ENCODE peak calls at places on chromosomes 11 and 22, in five cellular contexts. One of them, this sample, is unnamed.

GRCh38 chr11:125001073-125001764 is 47.2 kb downstream of the CCDC15 start:
- DNase-seq in stomach: no peak
- DNase-seq in spleen: no peak
- DNase-seq in breast epithelium: no peak
- DNase-seq in H1: no peak
- DNase-seq in this sample: no peak

GRCh38 chr11:57276857-57277505 is 39.9 kb upstream of the APLNR start:
- DNase-seq in stomach: no peak
- DNase-seq in spleen: no peak
- DNase-seq in breast epithelium: no peak
- DNase-seq in H1: no peak
- DNase-seq in this sample: no peak

GRCh38 chr11:125224391-125225015 is 60.0 kb downstream of the PKNOX2 start:
- DNase-seq in stomach: peak; percentile 40
- DNase-seq in spleen: no peak
- DNase-seq in breast epithelium: no peak
- DNase-seq in H1: no peak
- DNase-seq in this sample: no peak

GRCh38 chr22:48757581-48757980 is 1070.1 kb downstream of the BRD1 start:
- DNase-seq in stomach: peak; percentile 14
- DNase-seq in spleen: peak; percentile 71
- DNase-seq in breast epithelium: no peak
- DNase-seq in H1: peak; percentile 43
- DNase-seq in this sample: no peak

GRCh38 chr22:43544282-43544673 is 132.5 kb downstream of the MPPED1 start:
- DNase-seq in stomach: no peak
- DNase-seq in spleen: no peak
- DNase-seq in breast epithelium: no peak
- DNase-seq in H1: no peak
- DNase-seq in this sample: no peak

GRCh38 chr11:43681543-43681942 is 1.0 kb downstream of the HSD17B12 start:
- DNase-seq in stomach: no peak
- DNase-seq in spleen: no peak
- DNase-seq in breast epithelium: no peak
- DNase-seq in H1: no peak
- DNase-seq in this sample: no peak

GRCh38 chr22:33851240-33851639 is 69.0 kb downstream of the LARGE1 start:
- DNase-seq in stomach: no peak
- DNase-seq in spleen: no peak
- DNase-seq in breast epithelium: no peak
- DNase-seq in H1: no peak
- DNase-seq in this sample: no peak

GRCh38 chr11:121892863-121893262 is 223.2 kb downstream of the BLID start:
- DNase-seq in stomach: no peak
- DNase-seq in spleen: no peak
- DNase-seq in breast epithelium: no peak
- DNase-seq in H1: no peak
- DNase-seq in this sample: no peak

GRCh38 chr22:45549739-45550138 is 47.1 kb downstream of the FBLN1 start:
- DNase-seq in stomach: no peak
- DNase-seq in spleen: no peak
- DNase-seq in breast epithelium: no peak
- DNase-seq in H1: no peak
- DNase-seq in this sample: no peak

GRCh38 chr11:36000616-36001190 is 56.8 kb downstream of the LDLRAD3 start:
- DNase-seq in stomach: no peak
- DNase-seq in spleen: no peak
- DNase-seq in breast epithelium: no peak
- DNase-seq in H1: no peak
- DNase-seq in this sample: no peak

GRCh38 chr11:130655308-130655707 is 206.9 kb downstream of the ADAMTS15 start:
- DNase-seq in stomach: no peak
- DNase-seq in spleen: no peak
- DNase-seq in breast epithelium: no peak
- DNase-seq in H1: peak; percentile 1
- DNase-seq in this sample: no peak

GRCh38 chr11:66085071-66085470 is 15.0 kb downstream of the PACS1 start:
- DNase-seq in stomach: no peak
- DNase-seq in spleen: no peak
- DNase-seq in breast epithelium: no peak
- DNase-seq in H1: no peak
- DNase-seq in this sample: no peak

GRCh38 chr11:9903579-9903978 is 239.7 kb downstream of the SWAP70 start:
- DNase-seq in stomach: no peak
- DNase-seq in spleen: no peak
- DNase-seq in breast epithelium: no peak
- DNase-seq in H1: no peak
- DNase-seq in this sample: no peak

GRCh38 chr22:44698531-44699421 is 3.2 kb upstream of the PRR5 start:
- DNase-seq in stomach: no peak
- DNase-seq in spleen: peak; percentile 79
- DNase-seq in breast epithelium: no peak
- DNase-seq in H1: peak; percentile 67
- DNase-seq in this sample: no peak

GRCh38 chr11:464316-464715 is 14.2 kb downstream of the PTDSS2 start:
- DNase-seq in stomach: no peak
- DNase-seq in spleen: peak; percentile 75
- DNase-seq in breast epithelium: no peak
- DNase-seq in H1: no peak
- DNase-seq in this sample: no peak

GRCh38 chr11:1879342-1879940 is 12.3 kb downstream of the PRR33 start:
- DNase-seq in stomach: no peak
- DNase-seq in spleen: peak; percentile 74
- DNase-seq in breast epithelium: no peak
- DNase-seq in H1: no peak
- DNase-seq in this sample: no peak

GRCh38 chr11:62923634-62924411 is 2.7 kb upstream of the CHRM1 start:
- DNase-seq in stomach: no peak
- DNase-seq in spleen: no peak
- DNase-seq in breast epithelium: peak; percentile 51
- DNase-seq in H1: peak; percentile 71
- DNase-seq in this sample: no peak

GRCh38 chr11:132072044-132072879 is 701.8 kb downstream of the NTM start:
- DNase-seq in stomach: no peak
- DNase-seq in spleen: no peak
- DNase-seq in breast epithelium: no peak
- DNase-seq in H1: no peak
- DNase-seq in this sample: no peak

GRCh38 chr11:128235958-128236357 is 351.4 kb downstream of the ETS1 start:
- DNase-seq in stomach: no peak
- DNase-seq in spleen: no peak
- DNase-seq in breast epithelium: no peak
- DNase-seq in H1: no peak
- DNase-seq in this sample: no peak

GRCh38 chr11:14906614-14907392 is 14.8 kb upstream of the CYP2R1 start:
- DNase-seq in stomach: no peak
- DNase-seq in spleen: peak; percentile 72
- DNase-seq in breast epithelium: no peak
- DNase-seq in H1: no peak
- DNase-seq in this sample: no peak

GRCh38 chr11:59380263-59381059 is 21.8 kb downstream of the OR5AN1 start:
- DNase-seq in stomach: no peak
- DNase-seq in spleen: no peak
- DNase-seq in breast epithelium: no peak
- DNase-seq in H1: no peak
- DNase-seq in this sample: no peak

GRCh38 chr11:123628936-123629683 is 25.3 kb downstream of the SCN3B start:
- DNase-seq in stomach: peak; percentile 32
- DNase-seq in spleen: no peak
- DNase-seq in breast epithelium: no peak
- DNase-seq in H1: no peak
- DNase-seq in this sample: no peak

GRCh38 chr11:84339796-84340195 is 1053.6 kb upstream of the CCDC90B start:
- DNase-seq in stomach: no peak
- DNase-seq in spleen: no peak
- DNase-seq in breast epithelium: no peak
- DNase-seq in H1: no peak
- DNase-seq in this sample: no peak

GRCh38 chr22:19765477-19766234 is 5.1 kb downstream of the TBX1 start:
- DNase-seq in stomach: no peak
- DNase-seq in spleen: no peak
- DNase-seq in breast epithelium: no peak
- DNase-seq in H1: peak; percentile 84
- DNase-seq in this sample: no peak

GRCh38 chr11:107859459-107860239 is 1.1 kb upstream of the SLC35F2 start:
- DNase-seq in stomach: peak; percentile 53
- DNase-seq in spleen: peak; percentile 87
- DNase-seq in breast epithelium: peak; percentile 61
- DNase-seq in H1: peak; percentile 63
- DNase-seq in this sample: peak; percentile 32

GRCh38 chr11:15074206-15075161 is 1.1 kb downstream of the CALCB start:
- DNase-seq in stomach: peak; percentile 91
- DNase-seq in spleen: peak; percentile 93
- DNase-seq in breast epithelium: peak; percentile 77
- DNase-seq in H1: peak; percentile 98
- DNase-seq in this sample: peak; percentile 33

GRCh38 chr11:72684236-72684912 is 10.2 kb upstream of the PDE2A start:
- DNase-seq in stomach: peak; percentile 68
- DNase-seq in spleen: peak; percentile 85
- DNase-seq in breast epithelium: peak; percentile 56
- DNase-seq in H1: peak; percentile 63
- DNase-seq in this sample: peak; percentile 35

GRCh38 chr11:120457996-120458395 is 53.6 kb upstream of the GRIK4 start:
- DNase-seq in stomach: no peak
- DNase-seq in spleen: no peak
- DNase-seq in breast epithelium: no peak
- DNase-seq in H1: no peak
- DNase-seq in this sample: peak; percentile 20

GRCh38 chr11:2964782-2965181 is 27.3 kb downstream of the NAP1L4 start:
- DNase-seq in stomach: no peak
- DNase-seq in spleen: no peak
- DNase-seq in breast epithelium: no peak
- DNase-seq in H1: no peak
- DNase-seq in this sample: no peak
- TF ChIP-seq POLR2AphosphoS5 in stomach: no peak
- TF ChIP-seq POLR2AphosphoS5 in spleen: no peak
- TF ChIP-seq POLR2AphosphoS5 in breast epithelium: no peak
- TF ChIP-seq POLR2AphosphoS5 in H1: no peak
- TF ChIP-seq POLR2AphosphoS5 in this sample: no peak

DNA sequence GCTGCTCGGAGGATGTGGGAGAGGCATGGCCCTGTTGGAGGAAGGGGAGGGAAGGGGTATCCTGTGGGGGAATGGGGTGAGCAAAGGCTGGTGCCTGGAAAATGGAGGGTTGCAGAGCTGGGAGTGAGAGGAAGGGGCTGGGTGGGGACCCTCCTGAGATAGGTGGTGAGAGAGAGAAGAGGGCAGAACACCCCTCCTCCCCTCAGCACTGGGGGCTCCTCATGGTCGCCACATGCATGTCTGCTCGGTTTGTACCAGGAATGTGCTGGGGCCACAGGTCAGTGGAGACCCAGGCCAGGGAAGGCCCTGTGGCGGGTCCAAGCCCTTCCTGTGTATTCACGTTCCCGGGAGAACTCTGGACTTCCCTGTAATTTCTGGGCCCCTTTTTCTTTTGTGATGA is 27.8 kb upstream of the ACR start:
- DNase-seq in stomach: no peak
- DNase-seq in spleen: peak; percentile 68
- DNase-seq in breast epithelium: no peak
- DNase-seq in H1: no peak
- DNase-seq in this sample: no peak
- TF ChIP-seq POLR2AphosphoS5 in stomach: no peak
- TF ChIP-seq POLR2AphosphoS5 in spleen: peak; percentile 31
- TF ChIP-seq POLR2AphosphoS5 in breast epithelium: no peak
- TF ChIP-seq POLR2AphosphoS5 in H1: no peak
- TF ChIP-seq POLR2AphosphoS5 in this sample: no peak

GRCh38 chr11:113951487-113951886 is 23.4 kb upstream of the HTR3A start:
- DNase-seq in stomach: no peak
- DNase-seq in spleen: no peak
- DNase-seq in breast epithelium: no peak
- DNase-seq in H1: no peak
- DNase-seq in this sample: no peak

GRCh38 chr11:113954235-113954634 is 20.7 kb upstream of the HTR3A start:
- DNase-seq in stomach: no peak
- DNase-seq in spleen: no peak
- DNase-seq in breast epithelium: no peak
- DNase-seq in H1: no peak
- DNase-seq in this sample: no peak

GRCh38 chr11:113952070-113952469 is 22.8 kb upstream of the HTR3A start:
- DNase-seq in stomach: no peak
- DNase-seq in spleen: no peak
- DNase-seq in breast epithelium: no peak
- DNase-seq in H1: no peak
- DNase-seq in this sample: no peak

GRCh38 chr11:113949891-113950290 is 25.0 kb upstream of the HTR3A start:
- DNase-seq in stomach: no peak
- DNase-seq in spleen: no peak
- DNase-seq in breast epithelium: no peak
- DNase-seq in H1: no peak
- DNase-seq in this sample: no peak

GRCh38 chr11:113952588-113952987 is 22.3 kb upstream of the HTR3A start:
- DNase-seq in stomach: no peak
- DNase-seq in spleen: no peak
- DNase-seq in breast epithelium: no peak
- DNase-seq in H1: no peak
- DNase-seq in this sample: no peak
- TF ChIP-seq POLR2AphosphoS5 in stomach: no peak
- TF ChIP-seq POLR2AphosphoS5 in spleen: no peak
- TF ChIP-seq POLR2AphosphoS5 in breast epithelium: no peak
- TF ChIP-seq POLR2AphosphoS5 in H1: no peak
- TF ChIP-seq POLR2AphosphoS5 in this sample: no peak

GRCh38 chr22:17559188-17559587 is 4.1 kb upstream of the SLC25A18 start:
- DNase-seq in stomach: no peak
- DNase-seq in spleen: peak; percentile 28
- DNase-seq in breast epithelium: no peak
- DNase-seq in H1: no peak
- DNase-seq in this sample: no peak

GRCh38 chr22:17565986-17566687 is 2.8 kb downstream of the SLC25A18 start:
- DNase-seq in stomach: no peak
- DNase-seq in spleen: no peak
- DNase-seq in breast epithelium: no peak
- DNase-seq in H1: no peak
- DNase-seq in this sample: no peak

GRCh38 chr22:17566776-17567175 is 3.5 kb downstream of the SLC25A18 start:
- DNase-seq in stomach: no peak
- DNase-seq in spleen: no peak
- DNase-seq in breast epithelium: no peak
- DNase-seq in H1: no peak
- DNase-seq in this sample: no peak

GRCh38 chr22:17562906-17563870 is at the start of gene SLC25A18:
- DNase-seq in stomach: no peak
- DNase-seq in spleen: peak; percentile 9
- DNase-seq in breast epithelium: no peak
- DNase-seq in H1: peak; percentile 56
- DNase-seq in this sample: no peak

DNA sequence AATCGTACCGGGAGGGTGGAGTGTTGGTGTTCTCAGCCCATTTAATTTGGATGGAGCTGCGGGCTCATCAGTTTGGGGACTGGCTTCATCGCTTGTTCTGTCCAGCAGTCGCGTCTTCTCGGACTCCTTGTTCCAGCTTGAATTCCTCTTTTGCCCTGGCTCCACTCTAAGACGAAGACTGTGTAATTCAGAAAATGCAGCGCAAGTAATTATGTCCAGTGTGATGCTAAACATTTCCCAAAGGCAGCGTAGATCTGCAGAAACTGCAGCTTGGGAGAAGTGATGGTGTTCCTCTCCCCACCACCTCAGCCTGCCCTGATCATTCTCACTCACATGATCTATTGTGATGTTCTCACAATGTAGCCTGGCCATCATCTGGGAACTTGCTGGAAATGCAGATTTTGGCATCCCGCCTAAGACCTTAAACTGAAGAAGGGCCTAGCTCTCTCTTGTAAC is 666 bp downstream of the SLC25A18 start:
- DNase-seq in stomach: no peak
- DNase-seq in spleen: no peak
- DNase-seq in breast epithelium: no peak
- DNase-seq in H1: no peak
- DNase-seq in this sample: no peak
- TF ChIP-seq POLR2AphosphoS5 in stomach: peak; percentile 46
- TF ChIP-seq POLR2AphosphoS5 in spleen: no peak
- TF ChIP-seq POLR2AphosphoS5 in breast epithelium: peak; percentile 47
- TF ChIP-seq POLR2AphosphoS5 in H1: peak; percentile 19
- TF ChIP-seq POLR2AphosphoS5 in this sample: no peak